ENCODE peak calls at places on chromosomes 6 and 20, in four cellular contexts. N, G, I and T are unnamed samples. For H3K4me1, the result is how much of the 10 kb centered on the place peaks cover.

GRCh38 chr6:117915846-117916245 is 8.8 kb downstream of the SLC35F1 start:
- DNase-seq in N (no peak), G (no peak), I (no peak), T (no peak)

GRCh38 chr6:143346004-143346403 is 104.5 kb downstream of the ADAT2 start:
- DNase-seq in N (no peak), G (no peak), I (no peak), T (no peak)

GRCh38 chr20:36267605-36268500 is 31.6 kb downstream of the AAR2 start:
- DNase-seq in N (no peak), G (no peak), I (no peak), T (no peak)

GRCh38 chr20:1894951-1895673 is at the start of gene SIRPA:
- DNase-seq in N (no peak), G (peak), I (peak), T (peak)

GRCh38 chr6:167845856-167846255 is 19.1 kb downstream of the AFDN start:
- DNase-seq in N (no peak), G (no peak), I (no peak), T (no peak)

GRCh38 chr6:56816393-56816792 is 138.5 kb upstream of the BEND6 start:
- DNase-seq in N (no peak), G (no peak), I (no peak), T (no peak)

GRCh38 chr6:124964764-124965105 is 2.5 kb downstream of the RNF217 start:
- DNase-seq in N (no peak), G (no peak), I (no peak), T (no peak)

GRCh38 chr6:8064638-8065518 is 689 bp upstream of the BLOC1S5 start:
- DNase-seq in N (no peak), G (no peak), I (no peak), T (no peak)

GRCh38 chr6:145189836-145190235 is 545.5 kb downstream of the EPM2A start:
- DNase-seq in N (no peak), G (no peak), I (no peak), T (no peak)

GRCh38 chr20:20441259-20441658 is 73.4 kb downstream of the INSM1 start:
- DNase-seq in N (no peak), G (no peak), I (no peak), T (no peak)

GRCh38 chr20:21714297-21715192 is 9.1 kb downstream of the PAX1 start:
- DNase-seq in N (no peak), G (no peak), I (no peak), T (no peak)

GRCh38 chr6:28725890-28726348 is 197.9 kb downstream of the TRIM27 start:
- DNase-seq in N (no peak), G (no peak), I (no peak), T (no peak)

GRCh38 chr6:26543953-26544352 is 5.8 kb downstream of the HMGN4 start:
- DNase-seq in N (no peak), G (no peak), I (no peak), T (no peak)

GRCh38 chr6:134453792-134454510 is 136.0 kb upstream of the SGK1 start:
- DNase-seq in N (no peak), G (no peak), I (no peak), T (no peak)

GRCh38 chr20:4563031-4563430 is 158.7 kb upstream of the PRND start:
- DNase-seq in N (no peak), G (no peak), I (no peak), T (no peak)

GRCh38 chr6:154872605-154873004 is 122.5 kb upstream of the TIAM2 start:
- DNase-seq in N (no peak), G (no peak), I (no peak), T (no peak)

GRCh38 chr6:11494786-11495564 is 42.6 kb upstream of the TMEM170B start:
- DNase-seq in N (no peak), G (no peak), I (no peak), T (no peak)

GRCh38 chr20:11716239-11716944 is 201.3 kb upstream of the BTBD3 start:
- DNase-seq in N (no peak), G (no peak), I (no peak), T (no peak)

GRCh38 chr6:38034269-38034914 is 214.9 kb downstream of the ZFAND3 start:
- DNase-seq in N (no peak), G (no peak), I (no peak), T (no peak)

GRCh38 chr20:19338960-19339359 is 126.5 kb downstream of the SLC24A3 start:
- DNase-seq in N (no peak), G (no peak), I (no peak), T (no peak)

GRCh38 chr20:43936371-43936770 is 21.7 kb downstream of the TOX2 start:
- DNase-seq in N (no peak), G (no peak), I (no peak), T (no peak)

GRCh38 chr6:166167258-166167731 is 356 bp downstream of the TBXT start:
- DNase-seq in N (no peak), G (no peak), I (no peak), T (no peak)

GRCh38 chr20:46799781-46800180 is 90.3 kb downstream of the SLC2A10 start:
- DNase-seq in N (no peak), G (no peak), I (no peak), T (no peak)

GRCh38 chr20:10467985-10468845 is 33.1 kb downstream of the SLX4IP start:
- DNase-seq in N (no peak), G (no peak), I (no peak), T (no peak)

GRCh38 chr20:47936612-47937011 is 151.3 kb upstream of the SULF2 start:
- DNase-seq in N (no peak), G (no peak), I (no peak), T (no peak)

GRCh38 chr6:89951574-89952360 is 57.5 kb downstream of the GJA10 start:
- DNase-seq in N (no peak), G (no peak), I (peak), T (no peak)

GRCh38 chr6:144190593-144190992 is 40.3 kb downstream of the STX11 start:
- DNase-seq in N (no peak), G (no peak), I (no peak), T (no peak)

GRCh38 chr20:16711859-16712258 is 18.0 kb upstream of the SNRPB2 start:
- DNase-seq in N (no peak), G (no peak), I (no peak), T (no peak)

GRCh38 chr6:79544939-79545450 is 7.8 kb upstream of the LCA5 start:
- DNase-seq in N (peak), G (peak), I (peak), T (peak)

GRCh38 chr6:39688494-39688893 is 36.7 kb downstream of the KIF6 start:
- DNase-seq in N (no peak), G (no peak), I (no peak), T (no peak)

GRCh38 chr6:71481021-71481420 is 192.4 kb downstream of the OGFRL1 start:
- DNase-seq in N (no peak), G (no peak), I (no peak), T (no peak)
- H3K4me1 ChIP-seq in N (under half), G (under half), I (under half), T (under half)

GRCh38 chr6:52573295-52573694 is 3.6 kb downstream of the TRAM2 start:
- DNase-seq in N (no peak), G (no peak), I (no peak), T (no peak)
- H3K4me3 ChIP-seq in N (peak), G (peak), I (peak), T (peak)

GRCh38 chr6:69795469-69796080 is 1.2 kb downstream of the LMBRD1 start:
- DNase-seq in N (no peak), G (no peak), I (no peak), T (no peak)

GRCh38 chr6:69792292-69792691 is 4.5 kb downstream of the LMBRD1 start:
- DNase-seq in N (no peak), G (peak), I (no peak), T (no peak)

GRCh38 chr6:69796627-69797390 is at the start of gene LMBRD1:
- DNase-seq in N (peak), G (peak), I (peak), T (peak)

GRCh38 chr6:69801225-69801624 is 4.4 kb upstream of the LMBRD1 start:
- DNase-seq in N (no peak), G (no peak), I (no peak), T (no peak)

GRCh38 chr6:69796081-69796626 is 656 bp downstream of the LMBRD1 start:
- DNase-seq in N (no peak), G (peak), I (no peak), T (no peak)
- TF ChIP-seq POLR2A in N (no peak), G (no peak), I (no peak), T (no peak)

GRCh38 chr6:5712349-5713215 is 294.1 kb downstream of the NRN1 start:
- DNase-seq in N (no peak), G (no peak), I (no peak), T (no peak)

GRCh38 chr6:5707646-5708045 is 299.1 kb downstream of the NRN1 start:
- DNase-seq in N (no peak), G (no peak), I (no peak), T (no peak)

GRCh38 chr6:5713519-5713918 is 293.2 kb downstream of the NRN1 start:
- DNase-seq in N (no peak), G (no peak), I (no peak), T (no peak)

GRCh38 chr6:5706094-5707033 is 300.4 kb downstream of the NRN1 start:
- DNase-seq in N (no peak), G (no peak), I (no peak), T (no peak)

GRCh38 chr6:5710516-5710915 is 296.2 kb downstream of the NRN1 start:
- DNase-seq in N (no peak), G (no peak), I (no peak), T (no peak)
- H3K4me1 ChIP-seq in N (under half), G (under half), I (under half), T (under half)

DNA sequence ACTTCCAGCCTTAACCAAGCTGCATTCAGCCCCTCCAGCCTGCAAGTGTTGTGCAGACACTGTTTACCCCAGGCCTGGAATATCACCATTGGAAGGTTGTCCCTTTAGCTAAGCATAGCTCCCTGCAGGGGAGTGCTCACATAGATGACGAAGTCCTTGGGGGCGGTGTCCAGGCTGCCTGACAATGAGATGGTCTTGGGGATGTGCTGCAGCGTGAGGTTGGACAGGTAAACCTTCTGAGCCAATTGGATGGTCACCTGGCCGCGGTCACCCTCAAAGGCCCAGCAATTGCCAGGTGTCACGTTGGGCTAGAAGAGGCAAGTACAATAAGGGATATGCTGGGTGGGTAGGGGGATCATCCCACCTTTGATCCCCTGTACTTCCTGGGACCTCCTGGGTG is 18.6 kb downstream of the SUN5 start:
- DNase-seq in N (no peak), G (no peak), I (no peak), T (no peak)
- H3K4me3 ChIP-seq in N (no peak), G (no peak), I (no peak), T (no peak)

DNA sequence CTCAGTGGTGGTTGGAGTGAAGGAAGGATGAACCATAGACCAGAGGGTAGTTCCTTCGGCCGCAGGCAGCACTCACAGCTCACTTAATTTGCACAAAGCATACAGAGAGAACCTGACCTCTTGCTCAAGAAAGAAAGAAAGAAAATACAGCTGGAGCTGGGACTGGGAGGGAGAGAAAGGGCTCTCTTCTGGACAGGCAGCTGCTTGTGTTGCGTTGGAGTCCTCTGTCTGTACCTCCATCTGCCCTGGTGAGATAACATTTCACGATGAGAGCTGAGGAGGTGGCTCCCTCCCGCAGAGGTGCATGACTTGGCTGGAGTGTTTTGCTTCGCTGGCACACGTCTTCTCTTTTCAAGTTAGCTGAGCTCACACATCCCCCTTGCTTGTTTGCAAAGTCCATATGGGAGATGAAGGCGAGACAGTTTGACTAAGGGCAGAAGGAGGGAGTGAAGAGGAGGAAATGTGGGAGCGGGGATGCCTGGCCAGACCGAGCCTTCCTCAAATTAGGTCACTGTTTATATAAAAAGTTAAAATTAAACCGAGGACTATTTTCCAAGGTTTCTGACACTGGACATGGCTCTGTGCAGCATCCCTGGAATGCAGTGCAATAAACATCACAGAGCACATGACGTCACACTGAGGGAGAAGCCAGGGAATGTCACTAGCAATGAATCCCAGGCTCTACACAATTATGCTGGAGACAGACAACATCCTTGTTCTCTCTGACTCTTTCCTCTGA is 359.4 kb downstream of the CD83 start:
- DNase-seq in N (no peak), G (peak), I (no peak), T (peak)
- TF ChIP-seq POLR2A in N (no peak), G (no peak), I (no peak), T (no peak)